ENCODE peak calls at places on chromosomes 11 and 22, in seven cellular contexts. V is vagina, R is spleen, Z is A549, H is HepG2, P is stomach, C is HCT116. D is an unnamed sample. For H3K4me1, the result is how much of the 10 kb centered on the place peaks cover.

GRCh38 chr11:78239781-78240180 is 51.1 kb downstream of the USP35 start:
- DNase-seq in V (no peak), R (no peak), Z (no peak), H (no peak), P (no peak), C (no peak), D (no peak)

GRCh38 chr22:46230262-46230901 is 19.7 kb downstream of the CDPF1 start:
- DNase-seq in V (no peak), R (no peak), Z (no peak), H (no peak), P (no peak), C (no peak), D (no peak)

GRCh38 chr11:105211806-105212531 is 72.4 kb upstream of the CARD18 start:
- DNase-seq in V (no peak), R (no peak), Z (no peak), H (no peak), P (no peak), C (no peak), D (no peak)

GRCh38 chr11:113947989-113948388 is 26.9 kb upstream of the HTR3A start:
- DNase-seq in V (no peak), R (no peak), Z (no peak), H (no peak), P (no peak), C (no peak), D (no peak)

GRCh38 chr11:22078063-22078462 is 114.8 kb upstream of the ANO5 start:
- DNase-seq in V (no peak), R (no peak), Z (no peak), H (no peak), P (no peak), C (no peak), D (no peak)

GRCh38 chr11:12050470-12050891 is 42.1 kb upstream of the DKK3 start:
- DNase-seq in V (no peak), R (no peak), Z (no peak), H (no peak), P (no peak), C (no peak), D (no peak)

GRCh38 chr11:107183963-107184362 is 165.7 kb upstream of the GUCY1A2 start:
- DNase-seq in V (no peak), R (no peak), Z (no peak), H (no peak), P (no peak), C (no peak), D (no peak)

GRCh38 chr22:43867839-43868652 is 5.7 kb upstream of the SULT4A1 start:
- DNase-seq in V (no peak), R (peak), Z (peak), H (no peak), P (peak), C (no peak), D (peak)

GRCh38 chr22:42367980-42368378 is 64.2 kb downstream of the NFAM1 start:
- DNase-seq in V (no peak), R (no peak), Z (no peak), H (no peak), P (peak), C (no peak), D (no peak)

GRCh38 chr11:132050577-132051180 is 680.3 kb downstream of the NTM start:
- DNase-seq in V (no peak), R (no peak), Z (no peak), H (no peak), P (no peak), C (no peak), D (no peak)

GRCh38 chr11:64355078-64355940 is 3.7 kb upstream of the RPS6KA4 start:
- DNase-seq in V (no peak), R (peak), Z (peak), H (peak), P (peak), C (peak), D (peak)

GRCh38 chr22:19473578-19473977 is 5.4 kb downstream of the UFD1 start:
- DNase-seq in V (no peak), R (no peak), Z (peak), H (no peak), P (no peak), C (no peak), D (no peak)

GRCh38 chr11:6387811-6388599 is 2.3 kb upstream of the SMPD1 start:
- DNase-seq in V (no peak), R (no peak), Z (peak), H (peak), P (no peak), C (no peak), D (no peak)

GRCh38 chr11:4072668-4073285 is 21.8 kb upstream of the RRM1 start:
- DNase-seq in V (no peak), R (no peak), Z (peak), H (peak), P (peak), C (peak), D (no peak)

GRCh38 chr11:65241134-65241533 is 20.6 kb upstream of the POLA2 start:
- DNase-seq in V (no peak), R (no peak), Z (no peak), H (no peak), P (no peak), C (no peak), D (no peak)

GRCh38 chr11:7513210-7514098 is at the start of gene PPFIBP2:
- DNase-seq in V (no peak), R (peak), Z (peak), H (peak), P (peak), C (peak), D (peak)

GRCh38 chr11:111624602-111625001 is 22.4 kb downstream of the SIK2 start:
- DNase-seq in V (no peak), R (no peak), Z (no peak), H (peak), P (no peak), C (no peak), D (no peak)

DNA sequence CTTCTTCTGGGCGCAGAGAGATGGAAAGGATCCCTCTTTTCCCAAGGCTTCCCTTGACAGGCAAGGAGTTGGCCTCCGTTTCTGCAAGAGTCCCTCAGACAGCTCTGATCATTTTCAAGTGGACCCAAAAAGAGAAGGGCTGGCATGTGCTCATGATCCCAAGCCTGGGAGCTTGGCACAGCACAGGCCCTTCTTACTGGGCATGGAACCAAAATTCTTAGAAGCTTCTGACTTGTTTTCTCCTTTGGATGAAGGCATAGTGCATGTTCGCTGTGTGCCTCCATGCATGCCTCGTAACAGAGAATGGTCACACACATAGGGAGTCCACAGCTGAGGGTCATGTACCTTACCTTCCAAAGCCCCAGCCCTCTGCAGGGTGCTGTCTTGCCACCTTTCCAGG is 449.6 kb downstream of the MIAT start:
- DNase-seq in V (no peak), R (no peak), Z (no peak), H (no peak), P (no peak), C (no peak), D (no peak)
- TF ChIP-seq CTCF in V (no peak), R (no peak), Z (no peak), H (no peak), P (no peak), C (no peak), D (no peak)

GRCh38 chr11:67278939-67279588 is 10.0 kb upstream of the ANKRD13D start:
- DNase-seq in V (no peak), R (peak), Z (no peak), H (no peak), P (no peak), C (no peak), D (no peak)

GRCh38 chr11:67279589-67280340 is 9.3 kb upstream of the ANKRD13D start:
- DNase-seq in V (no peak), R (peak), Z (no peak), H (no peak), P (no peak), C (no peak), D (no peak)

GRCh38 chr11:67276821-67277230 is 10.6 kb downstream of the GRK2 start:
- DNase-seq in V (no peak), R (peak), Z (no peak), H (no peak), P (peak), C (no peak), D (no peak)

GRCh38 chr11:67277231-67277961 is 11.1 kb downstream of the GRK2 start:
- DNase-seq in V (no peak), R (peak), Z (no peak), H (no peak), P (peak), C (no peak), D (peak)

DNA sequence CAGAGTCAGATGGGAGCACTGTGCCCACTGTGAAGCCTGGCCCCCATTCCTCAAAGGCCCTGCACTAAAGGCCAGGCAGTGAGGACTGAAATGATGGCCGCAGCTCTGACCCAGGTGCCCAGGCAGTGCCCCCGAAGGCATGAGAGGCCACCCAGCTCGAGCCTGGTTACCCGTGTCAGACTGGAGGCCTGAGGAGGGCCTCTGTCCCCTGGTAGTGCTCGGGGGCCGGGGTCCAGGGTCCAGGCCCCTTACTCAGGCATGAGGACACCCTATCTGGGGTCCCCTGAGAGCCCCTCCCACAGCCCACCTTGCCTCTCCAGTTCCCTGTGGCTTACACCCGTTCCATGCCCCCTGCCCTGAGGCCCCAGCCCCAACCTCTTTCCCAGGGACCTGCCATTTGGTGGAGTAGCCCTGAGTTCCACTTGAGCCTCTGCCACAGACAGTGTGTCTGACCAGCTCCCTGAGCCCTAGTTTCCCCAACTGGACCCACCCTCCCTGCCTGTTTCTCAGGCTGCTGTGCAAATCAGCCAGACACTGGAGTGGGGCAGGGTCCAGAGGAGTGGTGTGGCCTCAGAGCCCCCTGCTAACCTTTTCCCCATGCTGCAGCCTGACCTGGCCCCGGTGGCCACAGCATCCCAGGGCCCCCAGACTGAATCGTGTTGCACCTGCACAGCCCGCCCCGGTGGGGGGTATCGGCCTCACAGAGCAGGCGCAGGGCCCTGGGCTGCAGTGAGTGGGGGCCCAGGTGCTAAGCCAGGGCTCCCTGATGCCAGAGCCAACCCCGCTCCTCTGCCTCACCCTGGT is 10.8 kb upstream of the ANKRD13D start:
- DNase-seq in V (no peak), R (peak), Z (no peak), H (no peak), P (no peak), C (no peak), D (no peak)
- H3K4me1 ChIP-seq in V (half or more), R (half or more), Z (under half), H (under half), P (half or more), C (under half), D (half or more)

GRCh38 chr22:38700789-38701628 is at the start of gene JOSD1:
- DNase-seq in V (no peak), R (peak), Z (peak), H (peak), P (peak), C (peak), D (peak)

GRCh38 chr22:38698407-38699094 is 2.2 kb downstream of the JOSD1 start:
- DNase-seq in V (no peak), R (no peak), Z (no peak), H (no peak), P (no peak), C (no peak), D (no peak)

GRCh38 chr22:38700271-38700788 is 413 bp downstream of the JOSD1 start:
- DNase-seq in V (no peak), R (peak), Z (no peak), H (peak), P (peak), C (no peak), D (no peak)

GRCh38 chr22:38699143-38699542 is 1.6 kb downstream of the JOSD1 start:
- DNase-seq in V (no peak), R (no peak), Z (no peak), H (no peak), P (no peak), C (no peak), D (no peak)

DNA sequence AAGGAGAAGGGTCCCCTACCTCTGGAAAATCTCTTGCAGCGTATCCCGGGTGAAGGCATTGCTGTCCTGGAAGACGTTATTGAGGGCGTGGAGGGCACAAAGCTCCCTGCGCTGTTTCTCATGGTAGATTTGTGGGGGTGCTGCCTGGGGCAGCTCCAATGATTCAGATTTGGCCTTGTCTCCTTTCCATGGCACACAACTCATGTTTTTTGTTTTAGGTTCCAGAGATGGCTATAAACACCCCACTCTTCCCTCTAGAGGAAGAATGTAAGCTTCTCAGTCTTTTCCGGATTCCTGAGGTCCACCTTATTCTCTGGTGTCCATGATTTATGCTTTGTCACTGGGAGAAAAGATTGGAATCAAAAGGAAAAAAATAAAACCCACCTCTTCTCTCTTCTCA is 959 bp downstream of the JOSD1 start:
- DNase-seq in V (no peak), R (no peak), Z (no peak), H (peak), P (no peak), C (no peak), D (no peak)
- TF ChIP-seq POLR2A in V (no peak), R (no peak), Z (no peak), H (no peak), P (no peak), C (no peak), D (no peak)

DNA sequence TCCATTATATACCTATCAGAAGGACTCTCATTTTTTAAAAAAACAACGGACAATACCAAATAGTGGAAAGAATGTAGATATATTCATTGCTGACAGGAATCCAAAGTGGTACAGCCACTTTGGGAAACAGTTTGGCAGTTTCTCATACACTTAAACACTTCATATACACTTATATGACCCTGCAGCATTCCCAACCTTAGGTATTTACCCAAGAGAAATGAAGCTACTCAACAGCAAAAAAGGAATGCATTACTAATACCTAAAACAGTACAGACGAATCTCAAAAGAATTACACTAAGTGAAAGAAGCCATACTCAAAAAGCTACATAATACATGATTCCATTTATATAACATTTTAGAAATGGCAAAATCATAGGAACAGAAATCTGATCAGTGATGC is 51.5 kb downstream of the RBFOX2 start:
- DNase-seq in V (no peak), R (no peak), Z (no peak), H (no peak), P (no peak), C (no peak), D (no peak)
- TF ChIP-seq CTCF in V (no peak), R (no peak), Z (no peak), H (no peak), P (no peak), C (no peak), D (no peak)

GRCh38 chr11:9600166-9600565 is 26.7 kb downstream of the WEE1 start:
- DNase-seq in V (peak), R (no peak), Z (no peak), H (no peak), P (no peak), C (no peak), D (no peak)

GRCh38 chr11:9604134-9604533 is 30.7 kb downstream of the WEE1 start:
- DNase-seq in V (no peak), R (no peak), Z (no peak), H (no peak), P (no peak), C (no peak), D (no peak)

GRCh38 chr11:9600651-9601040 is 27.2 kb downstream of the WEE1 start:
- DNase-seq in V (peak), R (no peak), Z (no peak), H (no peak), P (no peak), C (peak), D (no peak)

GRCh38 chr11:9601041-9601875 is 27.8 kb downstream of the WEE1 start:
- DNase-seq in V (peak), R (peak), Z (no peak), H (no peak), P (no peak), C (no peak), D (no peak)

DNA sequence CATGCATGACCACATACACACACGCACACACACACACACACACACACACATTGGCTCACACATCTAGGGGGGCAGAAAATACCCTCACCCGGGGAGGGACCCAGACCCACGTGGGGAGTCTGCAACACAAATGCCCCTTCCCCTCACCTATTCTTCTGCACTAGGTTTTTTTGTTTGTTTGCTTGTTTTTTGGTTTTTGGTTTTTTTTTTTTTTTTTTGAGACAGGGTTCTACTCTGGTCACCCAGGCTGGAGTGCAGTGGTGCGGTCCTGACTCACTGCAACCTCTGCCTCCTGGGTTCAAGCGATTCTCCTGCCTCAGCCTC is 28.4 kb downstream of the WEE1 start:
- DNase-seq in V (no peak), R (no peak), Z (no peak), H (no peak), P (no peak), C (no peak), D (no peak)
- H3K4me1 ChIP-seq in V (under half), R (under half), Z (under half), H (under half), P (under half), C (under half), D (under half)

GRCh38 chr11:69638941-69639681 is 1.8 kb upstream of the CCND1 start:
- DNase-seq in V (no peak), R (peak), Z (peak), H (peak), P (peak), C (peak), D (peak)
- TF ChIP-seq POLR2A in V (no peak), R (no peak), Z (peak), H (no peak), P (no peak), C (peak), D (no peak)

DNA sequence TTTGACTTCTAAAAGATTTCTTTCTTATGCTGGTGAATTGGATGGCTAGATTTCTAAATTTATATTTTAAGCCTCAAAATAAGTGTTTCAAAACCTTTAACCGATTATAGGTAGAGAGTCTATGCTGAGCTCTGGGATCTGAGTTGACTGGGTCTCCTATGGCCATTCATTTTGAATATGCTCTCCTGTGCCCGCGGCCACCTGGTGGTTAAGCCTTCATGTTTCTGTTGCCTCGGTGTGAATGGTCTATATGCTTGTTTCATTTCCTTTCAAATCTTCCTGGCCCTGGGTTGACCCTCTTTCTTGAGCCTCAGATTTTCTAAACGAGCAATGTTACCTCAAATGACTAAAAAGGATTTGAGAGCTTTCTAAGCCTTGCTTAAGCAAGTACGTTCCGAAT is 789.3 kb upstream of the KIRREL3 start:
- DNase-seq in V (no peak), R (no peak), Z (peak), H (no peak), P (no peak), C (no peak), D (no peak)
- TF ChIP-seq CTCF in V (no peak), R (no peak), Z (no peak), H (no peak), P (no peak), C (no peak), D (no peak)

GRCh38 chr22:40235418-40235817 is 57.7 kb downstream of the TNRC6B start:
- DNase-seq in V (no peak), R (no peak), Z (no peak), H (no peak), P (no peak), C (no peak), D (no peak)

GRCh38 chr22:40233886-40234285 is 56.2 kb downstream of the TNRC6B start:
- DNase-seq in V (no peak), R (no peak), Z (no peak), H (no peak), P (no peak), C (no peak), D (no peak)

GRCh38 chr22:40237241-40237640 is 59.5 kb downstream of the TNRC6B start:
- DNase-seq in V (no peak), R (no peak), Z (no peak), H (no peak), P (no peak), C (no peak), D (no peak)

GRCh38 chr22:40237788-40238424 is 60.2 kb downstream of the TNRC6B start:
- DNase-seq in V (no peak), R (no peak), Z (no peak), H (no peak), P (no peak), C (no peak), D (no peak)

DNA sequence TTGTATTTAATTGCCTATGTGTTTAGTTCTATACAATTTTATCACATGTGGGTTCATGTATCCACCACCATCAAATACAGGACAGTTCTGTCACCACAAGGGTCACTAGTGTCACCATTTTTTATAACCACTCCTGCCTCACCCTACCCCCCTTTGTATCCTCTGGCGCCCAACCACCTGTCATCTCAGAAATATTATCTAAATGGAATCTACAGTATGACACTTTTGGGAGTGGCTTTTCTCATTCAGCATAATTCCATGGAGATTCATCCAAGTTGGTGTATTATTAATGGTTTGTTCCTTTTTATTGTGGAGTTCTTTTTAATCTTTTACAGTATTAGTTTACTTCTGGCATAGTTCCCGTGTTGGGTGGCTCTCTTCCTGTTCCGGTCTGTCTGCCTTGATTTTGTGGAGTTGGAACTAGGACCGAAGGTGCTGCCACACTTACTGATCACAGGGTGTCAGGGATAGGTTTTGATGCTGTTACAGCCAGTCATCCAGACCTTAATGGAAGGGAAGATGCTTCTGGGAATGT is 58.5 kb downstream of the TNRC6B start:
- DNase-seq in V (no peak), R (no peak), Z (no peak), H (no peak), P (no peak), C (no peak), D (no peak)
- H3K4me1 ChIP-seq in V (half or more), R (half or more), Z (under half), H (under half), P (half or more), C (under half), D (under half)